ENCODE peak calls at places on chromosomes 1 and 21, in five cellular contexts. O, Q, P, Z and W are unnamed samples.

GRCh38 chr1:174920093-174920492 is 79.7 kb upstream of the CACYBP start:
- DNase-seq in O (no peak), Q (no peak), P (no peak), Z (no peak), W (no peak)

GRCh38 chr21:40210251-40210650 is 343.0 kb downstream of the PCP4 start:
- DNase-seq in O (no peak), Q (no peak), P (no peak), Z (no peak), W (no peak)

GRCh38 chr1:54121482-54122130 is 31.2 kb downstream of the CDCP2 start:
- DNase-seq in O (peak), Q (peak), P (peak), Z (peak), W (peak)

GRCh38 chr1:84224905-84225304 is 76.6 kb upstream of the SAMD13 start:
- DNase-seq in O (no peak), Q (no peak), P (no peak), Z (no peak), W (no peak)

GRCh38 chr1:221381858-221382623 is 359.8 kb downstream of the DUSP10 start:
- DNase-seq in O (no peak), Q (no peak), P (no peak), Z (no peak), W (no peak)

GRCh38 chr1:205150651-205151428 is 29.1 kb upstream of the RBBP5 start:
- DNase-seq in O (no peak), Q (no peak), P (no peak), Z (no peak), W (no peak)

GRCh38 chr1:102097451-102097850 is 100.7 kb upstream of the OLFM3 start:
- DNase-seq in O (no peak), Q (no peak), P (no peak), Z (no peak), W (no peak)

GRCh38 chr1:81155131-81155530 is 645.6 kb upstream of the ADGRL2 start:
- DNase-seq in O (no peak), Q (no peak), P (no peak), Z (peak), W (no peak)

GRCh38 chr1:67429528-67430357 is 459 bp downstream of the SERBP1 start:
- DNase-seq in O (peak), Q (peak), P (peak), Z (no peak), W (peak)

GRCh38 chr1:201116091-201116490 is 3.9 kb upstream of the CACNA1S start:
- DNase-seq in O (no peak), Q (no peak), P (no peak), Z (no peak), W (no peak)

GRCh38 chr1:192445849-192446489 is 129.2 kb downstream of the RGS21 start:
- DNase-seq in O (peak), Q (no peak), P (peak), Z (peak), W (peak)

GRCh38 chr1:56904706-56905105 is 50.1 kb downstream of the C8A start:
- DNase-seq in O (no peak), Q (no peak), P (no peak), Z (no peak), W (no peak)

GRCh38 chr21:34693192-34693810 is 24.5 kb downstream of the CLIC6 start:
- DNase-seq in O (peak), Q (peak), P (no peak), Z (peak), W (peak)

GRCh38 chr1:159122005-159122621 is 45.5 kb upstream of the AIM2 start:
- DNase-seq in O (no peak), Q (no peak), P (no peak), Z (peak), W (no peak)

GRCh38 chr21:38498057-38498833 is at the start of gene ERG:
- DNase-seq in O (no peak), Q (no peak), P (no peak), Z (no peak), W (no peak)

GRCh38 chr1:54342764-54343687 is 63.2 kb downstream of the SSBP3 start:
- DNase-seq in O (no peak), Q (no peak), P (no peak), Z (no peak), W (no peak)

GRCh38 chr1:15178571-15179484 is 25.3 kb downstream of the TMEM51 start:
- DNase-seq in O (no peak), Q (no peak), P (no peak), Z (peak), W (peak)

GRCh38 chr1:110570307-110570706 is 35.9 kb downstream of the KCNA2 start:
- DNase-seq in O (no peak), Q (no peak), P (no peak), Z (no peak), W (no peak)

GRCh38 chr1:244237445-244237844 is 186.4 kb downstream of the ZBTB18 start:
- DNase-seq in O (no peak), Q (no peak), P (no peak), Z (no peak), W (no peak)

GRCh38 chr1:204130178-204130577 is 21.7 kb downstream of the ETNK2 start:
- DNase-seq in O (no peak), Q (peak), P (no peak), Z (no peak), W (no peak)
- TF ChIP-seq CTCF in O (no peak), Q (no peak), P (no peak), Z (no peak), W (no peak)

GRCh38 chr1:100747821-100748220 is 28.3 kb downstream of the VCAM1 start:
- DNase-seq in O (no peak), Q (no peak), P (no peak), Z (no peak), W (no peak)

GRCh38 chr1:100746542-100746932 is 27.0 kb downstream of the VCAM1 start:
- DNase-seq in O (no peak), Q (no peak), P (no peak), Z (no peak), W (no peak)

GRCh38 chr1:100752806-100753205 is 33.3 kb downstream of the VCAM1 start:
- DNase-seq in O (no peak), Q (no peak), P (no peak), Z (no peak), W (no peak)

DNA sequence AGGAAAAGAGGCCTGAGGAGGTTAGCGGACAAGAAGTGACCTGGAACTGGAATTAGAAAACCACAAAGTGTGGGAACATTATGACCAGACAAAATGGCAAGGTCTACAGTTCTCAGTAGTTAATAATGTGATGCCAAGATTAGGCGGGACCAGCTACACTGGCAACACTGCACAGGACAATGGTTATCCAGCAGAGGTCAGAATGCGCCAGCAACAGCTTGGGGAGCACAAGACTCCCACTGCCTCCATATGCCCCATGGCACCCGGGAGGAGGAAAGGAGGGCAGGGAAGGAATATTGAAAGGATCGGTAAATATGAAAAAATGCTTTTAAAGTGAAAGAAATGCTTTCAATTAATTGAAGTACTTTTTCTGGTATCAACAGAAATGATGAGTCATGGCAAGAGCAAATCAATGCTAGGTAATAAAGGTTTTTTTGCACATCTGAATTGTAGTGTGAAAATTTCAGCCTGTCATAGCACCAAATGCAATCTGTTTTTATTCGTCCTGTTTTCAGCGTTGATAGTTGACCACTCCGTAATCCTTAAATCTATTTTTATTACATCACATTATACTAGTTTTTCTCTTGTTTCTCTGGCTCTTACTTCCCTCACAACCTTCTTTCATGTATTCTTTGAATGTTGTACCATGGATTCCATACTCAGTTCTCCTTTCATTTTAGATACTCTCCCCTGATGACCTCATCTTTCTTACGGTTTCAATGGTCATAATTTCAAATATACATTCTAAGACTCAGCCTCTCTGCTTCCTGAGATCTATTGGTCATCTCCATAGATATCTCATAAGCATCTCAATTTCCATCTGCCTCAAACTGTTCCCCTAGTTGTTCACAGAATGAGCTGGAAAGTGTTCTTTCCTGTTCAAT is 30.7 kb downstream of the VCAM1 start:
- DNase-seq in O (no peak), Q (no peak), P (no peak), Z (no peak), W (no peak)
- TF ChIP-seq CTCF in O (no peak), Q (no peak), P (no peak), Z (no peak), W (no peak)

GRCh38 chr1:32609180-32609579 is 41.2 kb downstream of the ZBTB8OS start:
- DNase-seq in O (no peak), Q (no peak), P (no peak), Z (no peak), W (no peak)

GRCh38 chr1:32613472-32613871 is 36.9 kb downstream of the ZBTB8OS start:
- DNase-seq in O (no peak), Q (no peak), P (no peak), Z (no peak), W (no peak)

GRCh38 chr1:32611859-32612188 is 38.5 kb downstream of the ZBTB8OS start:
- DNase-seq in O (no peak), Q (no peak), P (no peak), Z (no peak), W (no peak)

GRCh38 chr1:32606972-32607371 is 43.4 kb downstream of the ZBTB8OS start:
- DNase-seq in O (no peak), Q (no peak), P (no peak), Z (no peak), W (no peak)

DNA sequence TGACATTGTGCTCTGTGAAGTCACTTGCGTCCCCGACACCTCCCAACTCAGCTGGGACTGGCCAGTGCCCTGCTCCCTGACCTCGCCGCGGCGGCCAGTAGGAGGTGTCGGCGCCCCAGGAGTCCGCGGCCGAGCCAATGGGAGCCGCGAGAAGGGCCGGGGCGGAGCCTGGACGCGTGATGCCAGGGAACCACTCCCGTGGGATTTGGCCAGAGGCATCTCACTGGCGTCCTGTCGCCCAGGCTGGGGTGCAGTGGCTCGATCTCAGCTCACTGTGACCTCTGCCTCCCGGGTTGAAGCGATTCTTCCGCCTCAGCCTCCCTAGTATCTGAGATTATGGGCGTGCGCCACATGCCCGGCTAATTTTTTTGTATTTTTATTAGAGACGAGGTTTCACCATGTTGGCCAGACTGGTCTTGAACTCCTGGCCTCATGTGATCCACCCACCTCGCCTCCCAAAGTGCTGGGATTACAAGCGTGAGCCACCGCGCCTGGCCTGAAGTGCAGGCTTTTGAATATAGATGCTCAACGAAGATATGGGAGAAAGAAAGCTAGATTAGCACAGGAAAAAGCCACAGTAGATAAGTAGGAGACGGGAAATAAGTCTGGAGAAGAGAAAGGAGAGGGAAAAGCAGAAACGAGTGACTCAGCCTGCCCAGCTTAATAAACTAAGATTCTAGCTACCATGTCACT is 38.0 kb downstream of the ZBTB8OS start:
- DNase-seq in O (peak), Q (peak), P (peak), Z (peak), W (peak)
- TF ChIP-seq CTCF in O (peak), Q (peak), P (peak), Z (peak), W (no peak)

DNA sequence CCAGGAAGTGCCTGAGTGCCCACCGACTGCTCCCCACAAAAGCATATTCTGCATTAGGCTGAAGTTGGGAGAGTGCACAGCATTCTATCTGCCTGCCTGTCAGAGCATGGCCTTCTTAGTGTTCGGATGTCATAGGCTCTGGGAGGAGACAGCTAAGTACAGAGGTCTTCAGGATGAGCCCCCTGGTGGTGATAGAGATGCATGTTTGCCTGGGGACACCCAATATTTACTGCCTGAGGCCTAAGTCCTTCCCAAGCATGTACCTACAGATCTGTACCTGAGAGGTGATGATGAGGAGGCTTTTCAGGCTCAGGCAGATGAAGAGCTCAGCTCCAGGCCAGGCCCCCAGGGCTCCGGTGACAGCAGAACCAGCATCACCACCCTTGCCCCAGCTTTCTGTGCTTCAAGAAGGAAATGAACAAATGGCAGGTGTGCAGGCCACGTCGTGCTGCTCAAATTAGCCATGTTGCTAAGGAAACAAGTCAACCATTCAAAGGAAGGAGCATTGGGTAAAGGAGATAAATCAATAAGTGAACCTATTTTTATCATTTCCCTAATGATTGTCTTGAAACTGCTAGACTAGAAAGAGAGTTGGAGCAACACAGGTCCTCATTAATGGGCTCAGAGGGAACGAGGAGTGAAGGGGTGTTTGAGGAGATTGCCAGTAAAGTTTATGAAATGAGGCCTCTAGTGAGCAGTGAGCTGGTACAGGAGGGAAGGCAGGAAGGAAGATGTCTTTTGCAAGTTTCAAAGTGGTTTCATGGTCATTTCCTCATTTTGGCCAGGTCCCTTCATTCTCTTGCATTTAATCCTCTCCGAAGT is 21.2 kb downstream of the CACNA1E start:
- DNase-seq in O (no peak), Q (no peak), P (no peak), Z (no peak), W (peak)
- TF ChIP-seq CTCF in O (no peak), Q (peak), P (peak), Z (peak), W (peak)

DNA sequence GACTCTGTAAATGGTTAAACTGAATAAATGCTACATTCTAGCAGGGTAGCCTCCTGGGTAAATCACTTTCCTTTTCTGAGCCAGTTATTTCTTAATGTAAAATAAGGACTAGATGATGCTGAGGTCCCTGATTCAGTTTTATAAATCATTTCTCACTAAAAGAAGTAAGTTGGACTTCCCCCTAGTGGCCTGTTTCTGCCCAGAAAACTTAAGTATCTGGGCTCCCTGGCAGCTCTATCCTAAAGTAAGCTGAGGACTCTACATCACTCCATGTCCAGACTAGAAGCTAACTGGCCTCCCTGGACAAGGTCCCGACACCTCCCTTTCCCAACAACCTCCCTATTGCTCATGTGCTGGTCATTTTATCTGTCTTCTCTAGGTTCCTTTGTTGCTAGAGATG is 3.0 kb downstream of the GPN2 start:
- DNase-seq in O (no peak), Q (peak), P (no peak), Z (peak), W (no peak)
- TF ChIP-seq CTCF in O (no peak), Q (peak), P (peak), Z (peak), W (peak)